ENCODE peak calls at places on chromosomes 13 and 19, in nine cellular contexts. K is psoas muscle, V is body of pancreas, B is nephron progenitor cell, F is T-cell, T is H54, L is IMR-90, D is NCI-H1694 treated with DMSO at 0.1 percent for 48 hours, P is upper lobe of left lung. R is an unnamed sample.

GRCh38 chr13:114123448-114123847 is 9.0 kb downstream of the RASA3 start:
- DNase-seq in P (no peak), L (no peak), D (no peak), K (no peak), T (no peak), V (no peak), F (no peak), B (no peak), R (no peak)

GRCh38 chr13:102020611-102021216 is 381.1 kb downstream of the FGF14 start:
- DNase-seq in P (no peak), K (no peak), D (no peak), F (no peak), V (no peak), B (no peak), L (no peak), T (no peak), R (no peak)

GRCh38 chr19:45677351-45678230 is 9.6 kb downstream of the GIPR start:
- DNase-seq in T (no peak), F (peak), K (peak), V (peak), D (no peak), P (peak), B (peak), L (peak), R (peak)

GRCh38 chr19:14090509-14091085 is at the start of gene SAMD1:
- DNase-seq in K (peak), D (peak), F (peak), B (peak), V (peak), P (peak), L (peak), T (peak), R (peak)

GRCh38 chr13:29740961-29741360 is 109.5 kb downstream of the UBL3 start:
- DNase-seq in B (no peak), T (no peak), F (no peak), V (no peak), K (no peak), L (no peak), P (no peak), D (no peak), R (no peak)

GRCh38 chr19:9850235-9850959 is 15.3 kb downstream of the PIN1 start:
- DNase-seq in B (peak), V (peak), P (no peak), L (no peak), D (peak), K (no peak), F (no peak), T (no peak), R (no peak)

GRCh38 chr13:28495586-28496564 is 947 bp upstream of the FLT1 start:
- DNase-seq in K (no peak), B (no peak), T (no peak), F (no peak), P (no peak), L (no peak), V (no peak), D (no peak), R (peak)

GRCh38 chr13:100581030-100581429 is 7.6 kb downstream of the GGACT start:
- DNase-seq in T (no peak), V (no peak), L (no peak), F (no peak), D (no peak), B (no peak), P (no peak), K (no peak), R (no peak)

GRCh38 chr19:1471514-1472107 is 7.4 kb downstream of the C19orf25 start:
- DNase-seq in K (peak), D (no peak), V (no peak), T (no peak), F (peak), P (peak), B (no peak), L (no peak), R (no peak)

GRCh38 chr13:95193509-95194230 is 107.6 kb downstream of the ABCC4 start:
- DNase-seq in T (no peak), V (no peak), P (no peak), K (no peak), L (no peak), F (no peak), B (no peak), D (no peak), R (no peak)